ENCODE peak calls at places on chromosomes 3 and 15, in eight cellular contexts. E, P, C, F, X, O, U and V are unnamed samples.

GRCh38 chr15:42808921-42809320 is 72.0 kb upstream of the CDAN1 start:
- DNase-seq in E (no peak), P (peak; percentile 11), C (no peak), F (no peak), X (no peak), O (no peak), U (no peak), V (no peak)

GRCh38 chr3:107068980-107069379 is 308.3 kb upstream of the CCDC54 start:
- DNase-seq in E (peak; percentile 25), P (peak; percentile 95), C (no peak), F (no peak), X (no peak), O (peak; percentile 93), U (peak; percentile 95), V (peak; percentile 82)

GRCh38 chr3:56869157-56869889 is 67.6 kb upstream of the ARHGEF3 start:
- DNase-seq in E (peak; percentile 10), P (no peak), C (no peak), F (no peak), X (no peak), O (no peak), U (no peak), V (no peak)

GRCh38 chr15:64804619-64805018 is 20.8 kb downstream of the PIF1 start:
- DNase-seq in E (no peak), P (no peak), C (no peak), F (no peak), X (no peak), O (no peak), U (no peak), V (no peak)

GRCh38 chr3:153967260-153967659 is 153.9 kb upstream of the ARHGEF26 start:
- DNase-seq in E (no peak), P (peak; percentile 15), C (no peak), F (peak; percentile 32), X (no peak), O (no peak), U (no peak), V (no peak)

GRCh38 chr3:62558549-62559112 is 185.3 kb upstream of the FEZF2 start:
- DNase-seq in E (peak; percentile 47), P (peak; percentile 39), C (no peak), F (peak; percentile 23), X (peak; percentile 71), O (peak; percentile 25), U (peak; percentile 38), V (no peak)

GRCh38 chr3:195023989-195024388 is 247.0 kb downstream of the XXYLT1 start:
- DNase-seq in E (no peak), P (no peak), C (no peak), F (no peak), X (no peak), O (no peak), U (no peak), V (no peak)

GRCh38 chr3:148796799-148797198 is 30.8 kb upstream of the CPB1 start:
- DNase-seq in E (no peak), P (no peak), C (no peak), F (no peak), X (no peak), O (no peak), U (no peak), V (no peak)

GRCh38 chr3:3778641-3779270 is 20.5 kb upstream of the LRRN1 start:
- DNase-seq in E (no peak), P (no peak), C (no peak), F (no peak), X (no peak), O (no peak), U (no peak), V (no peak)

DNA sequence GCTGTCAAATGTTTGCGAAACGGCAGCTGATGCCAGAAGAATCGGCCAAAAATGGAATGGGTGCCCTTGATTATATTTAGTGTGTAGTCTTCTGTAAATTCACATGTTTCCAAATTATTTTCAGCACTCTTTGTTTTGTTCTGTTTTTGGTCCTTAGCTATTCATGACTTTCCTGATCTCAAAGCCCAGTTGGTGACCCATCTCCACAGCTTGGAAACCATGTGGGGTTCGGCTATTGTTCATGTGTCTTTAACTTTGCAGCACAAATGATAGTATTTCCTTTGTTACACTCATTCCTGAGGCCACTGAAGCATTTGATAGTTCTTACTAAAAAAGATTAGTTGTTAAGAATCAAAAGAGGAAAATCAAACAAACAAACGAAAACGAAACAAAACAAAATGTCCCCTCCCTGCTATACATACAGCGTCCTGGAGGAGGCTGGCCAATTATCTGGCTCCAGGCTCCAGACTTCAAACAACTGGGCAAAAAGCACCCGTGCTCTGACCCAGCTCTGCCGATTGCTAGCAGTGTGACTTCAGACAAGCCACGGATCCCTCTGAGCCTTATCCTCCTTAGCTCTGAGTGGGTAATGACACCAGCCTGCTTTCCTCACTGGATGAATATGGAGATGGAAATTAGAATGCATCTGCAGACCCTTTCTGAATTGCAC is 121.0 kb downstream of the CACNA2D3 start:
- DNase-seq in E (peak; percentile 33), P (no peak), C (no peak), F (peak; percentile 17), X (no peak), O (no peak), U (no peak), V (no peak)
- TF ChIP-seq CTCF in E (no peak), P (no peak), C (no peak), F (no peak), X (no peak), O (no peak), U (no peak), V (no peak)

DNA sequence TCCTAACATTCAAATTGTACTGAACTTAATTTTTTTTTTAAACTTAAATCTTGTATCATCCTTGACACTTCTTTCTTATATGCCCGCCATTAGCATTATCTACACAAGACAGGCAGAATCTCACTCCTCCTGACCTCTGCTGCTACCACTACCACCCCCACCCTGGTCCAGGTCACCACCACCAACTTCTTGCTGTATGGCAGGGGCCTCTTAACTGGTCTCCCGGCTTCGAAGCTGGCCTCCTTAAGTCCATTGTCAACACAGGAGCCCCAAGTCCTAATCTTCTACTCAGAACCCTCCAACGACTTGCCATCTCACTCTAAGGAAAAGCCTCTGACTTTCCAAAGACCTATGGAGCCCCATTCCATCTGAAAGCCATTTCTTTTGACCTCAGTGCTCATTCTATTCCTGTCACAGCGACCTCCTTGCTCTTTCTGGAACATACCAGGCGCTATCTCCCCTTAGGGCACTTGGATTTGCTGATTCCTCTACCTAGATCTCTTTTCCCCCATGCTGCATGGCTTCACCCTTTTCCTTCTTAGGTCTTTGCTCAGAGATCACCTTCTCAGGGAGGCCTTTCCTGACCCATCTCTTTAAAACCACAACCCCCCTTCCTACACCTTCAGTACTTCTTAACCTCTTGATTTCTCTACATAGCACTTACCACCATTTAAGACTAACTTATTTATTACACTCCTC is 2.6 kb downstream of the PRC1 start:
- DNase-seq in E (no peak), P (no peak), C (no peak), F (no peak), X (no peak), O (no peak), U (no peak), V (no peak)
- H3K4me3 ChIP-seq in E (no peak overlapping the region), P (no peak overlapping the region), C (no peak overlapping the region), F (no peak overlapping the region), X (no peak overlapping the region), O (no peak overlapping the region), U (no peak overlapping the region), V (no peak overlapping the region)

GRCh38 chr3:48896991-48897390 is 1.7 kb downstream of the SLC25A20 start:
- DNase-seq in E (peak; percentile 8), P (no peak), C (no peak), F (peak; percentile 25), X (no peak), O (no peak), U (no peak), V (no peak)

GRCh38 chr3:48899298-48899697 is 616 bp upstream of the SLC25A20 start:
- DNase-seq in E (no peak), P (no peak), C (no peak), F (peak; percentile 53), X (no peak), O (no peak), U (no peak), V (peak; percentile 5)

GRCh38 chr3:48897401-48898376 is 993 bp downstream of the SLC25A20 start:
- DNase-seq in E (peak; percentile 7), P (no peak), C (no peak), F (peak; percentile 14), X (no peak), O (no peak), U (no peak), V (peak; percentile 30)

DNA sequence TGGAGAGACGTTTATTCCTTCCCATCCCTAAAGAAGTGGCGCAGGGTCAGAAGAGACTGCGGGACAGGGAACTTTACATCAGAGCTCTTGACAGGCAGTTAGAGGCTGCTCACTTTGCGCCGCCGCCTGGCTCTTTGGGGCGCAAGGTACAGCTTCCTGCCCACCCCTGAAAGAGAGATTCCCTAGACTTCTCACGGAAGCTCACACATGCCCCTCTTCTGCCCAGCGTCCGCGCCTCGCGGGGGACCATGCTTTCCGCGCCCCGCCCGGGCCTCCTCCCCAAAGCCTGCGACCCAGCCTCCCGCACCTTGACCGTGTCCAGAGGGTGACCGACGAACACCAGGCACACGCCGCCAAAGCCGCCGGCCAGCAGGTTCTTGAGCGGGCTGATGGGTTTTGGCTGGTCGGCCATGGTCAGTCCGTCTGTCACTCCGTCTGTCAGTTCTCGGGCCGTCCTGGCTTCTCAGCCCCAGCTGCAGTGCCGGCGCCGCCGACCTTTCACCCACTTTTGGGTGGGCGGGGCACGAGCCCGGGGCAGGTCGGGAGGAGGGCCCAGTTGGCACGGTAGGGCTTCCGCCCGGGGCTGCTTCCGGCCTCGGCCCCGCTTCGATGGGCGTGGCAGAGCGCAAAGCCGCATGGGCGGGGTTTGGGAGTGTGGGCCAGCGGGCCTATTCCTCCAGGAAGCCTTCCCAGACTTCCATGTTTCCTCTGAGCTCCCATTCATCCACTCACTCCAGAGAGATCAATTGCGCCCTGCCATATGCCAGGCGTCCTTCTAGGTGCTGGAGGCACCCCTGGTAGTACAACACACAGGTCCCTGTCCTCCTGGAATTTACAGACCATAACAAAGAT is at the start of gene SLC25A20:
- DNase-seq in E (peak; percentile 86), P (peak; percentile 80), C (peak; percentile 94), F (peak; percentile 94), X (peak; percentile 91), O (peak; percentile 73), U (peak; percentile 84), V (peak; percentile 84)
- TF ChIP-seq CTCF in E (no peak), P (no peak), C (no peak), F (no peak), X (peak; percentile 3), O (peak; percentile 18), U (no peak), V (no peak)

DNA sequence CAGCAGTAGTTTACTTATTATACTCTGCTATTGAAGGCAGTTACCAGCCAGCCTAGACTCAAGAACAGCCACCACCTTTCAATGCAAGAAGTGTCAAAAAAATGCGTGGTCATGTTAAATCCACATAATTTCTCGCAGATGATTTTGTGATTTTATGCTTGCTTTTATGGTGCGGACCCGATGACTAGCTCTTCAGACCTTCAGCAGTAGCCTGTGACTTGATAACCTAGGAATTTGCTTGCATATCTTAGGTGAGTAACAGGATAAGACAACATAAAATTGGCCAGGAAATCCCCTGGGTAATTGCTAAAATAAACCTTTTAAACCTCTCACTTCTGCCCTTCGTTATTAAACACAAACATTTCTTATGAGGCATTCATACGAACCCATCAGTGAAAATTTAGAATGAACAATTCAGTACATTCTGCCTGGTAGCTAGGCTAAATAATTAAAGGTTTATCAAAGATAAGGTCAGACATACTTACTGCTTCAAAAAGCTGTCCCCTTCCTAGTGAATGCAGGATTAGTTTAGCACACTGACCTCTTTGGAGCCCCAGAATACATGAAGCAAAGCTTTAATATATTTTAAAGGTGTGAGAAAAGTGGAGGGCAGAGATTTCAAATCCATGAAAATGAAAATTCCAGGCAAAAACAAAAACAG is 798.8 kb downstream of the OTOL1 start:
- DNase-seq in E (peak; percentile 56), P (peak; percentile 93), C (no peak), F (no peak), X (no peak), O (peak; percentile 90), U (peak; percentile 97), V (peak; percentile 92)
- H3K4me3 ChIP-seq in E (no peak overlapping the region), P (no peak overlapping the region), C (no peak overlapping the region), F (no peak overlapping the region), X (no peak overlapping the region), O (no peak overlapping the region), U (no peak overlapping the region), V (no peak overlapping the region)

GRCh38 chr3:108493862-108494261 is 16.5 kb downstream of the MYH15 start:
- DNase-seq in E (no peak), P (no peak), C (peak; percentile 17), F (no peak), X (peak; percentile 21), O (no peak), U (no peak), V (no peak)
- TF ChIP-seq CTCF in E (no peak), P (peak; percentile 33), C (peak; percentile 47), F (peak; percentile 12), X (peak; percentile 40), O (peak; percentile 29), U (peak; percentile 17), V (no peak)